ENCODE peak calls at places on chromosomes 6 and 20, in nine cellular contexts. One of them, this sample, is unnamed.

GRCh38 chr6:89840538-89840937 is 10.9 kb downstream of the CASP8AP2 start:
- DNase-seq in stimulated activated CD4-positive, alpha-beta T cell treated with anti-CD3 and anti-CD28 coated beads, TNF-alpha, amount 100 ng/mL, for 4 hours: no peak
- DNase-seq in Right ventricle myocardium superior: no peak
- DNase-seq in NCI-H1694 treated with DMSO at 0.1 percent for 48 hours: no peak
- DNase-seq in H54: no peak
- DNase-seq in T-helper 2 cell: no peak
- DNase-seq in central memory CD4-positive, alpha-beta T cell: no peak
- DNase-seq in epithelial cell of esophagus: no peak
- DNase-seq in SHP77 treated with DMSO at 0.1 percent for 48 hours: no peak
- DNase-seq in this sample: no peak

GRCh38 chr6:37658121-37658520 is 39.6 kb downstream of the MDGA1 start:
- DNase-seq in central memory CD4-positive, alpha-beta T cell: no peak
- DNase-seq in SHP77 treated with DMSO at 0.1 percent for 48 hours: no peak
- DNase-seq in NCI-H1694 treated with DMSO at 0.1 percent for 48 hours: no peak
- DNase-seq in epithelial cell of esophagus: no peak
- DNase-seq in Right ventricle myocardium superior: no peak
- DNase-seq in stimulated activated CD4-positive, alpha-beta T cell treated with anti-CD3 and anti-CD28 coated beads, TNF-alpha, amount 100 ng/mL, for 4 hours: no peak
- DNase-seq in H54: no peak
- DNase-seq in T-helper 2 cell: no peak
- DNase-seq in this sample: no peak

GRCh38 chr6:90859056-90859455 is 272.2 kb upstream of the MAP3K7 start:
- DNase-seq in SHP77 treated with DMSO at 0.1 percent for 48 hours: no peak
- DNase-seq in T-helper 2 cell: no peak
- DNase-seq in stimulated activated CD4-positive, alpha-beta T cell treated with anti-CD3 and anti-CD28 coated beads, TNF-alpha, amount 100 ng/mL, for 4 hours: no peak
- DNase-seq in NCI-H1694 treated with DMSO at 0.1 percent for 48 hours: no peak
- DNase-seq in epithelial cell of esophagus: no peak
- DNase-seq in Right ventricle myocardium superior: no peak
- DNase-seq in H54: no peak
- DNase-seq in central memory CD4-positive, alpha-beta T cell: no peak
- DNase-seq in this sample: no peak

GRCh38 chr6:165931675-165932074 is 236.0 kb downstream of the TBXT start:
- DNase-seq in stimulated activated CD4-positive, alpha-beta T cell treated with anti-CD3 and anti-CD28 coated beads, TNF-alpha, amount 100 ng/mL, for 4 hours: no peak
- DNase-seq in SHP77 treated with DMSO at 0.1 percent for 48 hours: no peak
- DNase-seq in H54: no peak
- DNase-seq in NCI-H1694 treated with DMSO at 0.1 percent for 48 hours: no peak
- DNase-seq in central memory CD4-positive, alpha-beta T cell: no peak
- DNase-seq in Right ventricle myocardium superior: no peak
- DNase-seq in epithelial cell of esophagus: no peak
- DNase-seq in T-helper 2 cell: no peak
- DNase-seq in this sample: no peak

GRCh38 chr6:80214436-80215022 is 108.1 kb downstream of the BCKDHB start:
- DNase-seq in Right ventricle myocardium superior: no peak
- DNase-seq in H54: peak
- DNase-seq in stimulated activated CD4-positive, alpha-beta T cell treated with anti-CD3 and anti-CD28 coated beads, TNF-alpha, amount 100 ng/mL, for 4 hours: no peak
- DNase-seq in epithelial cell of esophagus: peak
- DNase-seq in SHP77 treated with DMSO at 0.1 percent for 48 hours: peak
- DNase-seq in T-helper 2 cell: no peak
- DNase-seq in central memory CD4-positive, alpha-beta T cell: no peak
- DNase-seq in NCI-H1694 treated with DMSO at 0.1 percent for 48 hours: peak
- DNase-seq in this sample: peak

GRCh38 chr6:3764516-3765333 is 13.2 kb upstream of the PXDC1 start:
- DNase-seq in epithelial cell of esophagus: no peak
- DNase-seq in T-helper 2 cell: no peak
- DNase-seq in Right ventricle myocardium superior: no peak
- DNase-seq in SHP77 treated with DMSO at 0.1 percent for 48 hours: no peak
- DNase-seq in stimulated activated CD4-positive, alpha-beta T cell treated with anti-CD3 and anti-CD28 coated beads, TNF-alpha, amount 100 ng/mL, for 4 hours: no peak
- DNase-seq in NCI-H1694 treated with DMSO at 0.1 percent for 48 hours: no peak
- DNase-seq in H54: no peak
- DNase-seq in central memory CD4-positive, alpha-beta T cell: no peak
- DNase-seq in this sample: no peak

GRCh38 chr6:29617782-29618557 is 15.0 kb downstream of the GABBR1 start:
- DNase-seq in stimulated activated CD4-positive, alpha-beta T cell treated with anti-CD3 and anti-CD28 coated beads, TNF-alpha, amount 100 ng/mL, for 4 hours: no peak
- DNase-seq in H54: no peak
- DNase-seq in SHP77 treated with DMSO at 0.1 percent for 48 hours: no peak
- DNase-seq in Right ventricle myocardium superior: no peak
- DNase-seq in central memory CD4-positive, alpha-beta T cell: no peak
- DNase-seq in T-helper 2 cell: no peak
- DNase-seq in NCI-H1694 treated with DMSO at 0.1 percent for 48 hours: no peak
- DNase-seq in epithelial cell of esophagus: no peak
- DNase-seq in this sample: no peak

GRCh38 chr6:79570802-79571367 is 33.7 kb upstream of the LCA5 start:
- DNase-seq in central memory CD4-positive, alpha-beta T cell: peak
- DNase-seq in H54: no peak
- DNase-seq in SHP77 treated with DMSO at 0.1 percent for 48 hours: peak
- DNase-seq in stimulated activated CD4-positive, alpha-beta T cell treated with anti-CD3 and anti-CD28 coated beads, TNF-alpha, amount 100 ng/mL, for 4 hours: no peak
- DNase-seq in T-helper 2 cell: peak
- DNase-seq in NCI-H1694 treated with DMSO at 0.1 percent for 48 hours: peak
- DNase-seq in epithelial cell of esophagus: peak
- DNase-seq in Right ventricle myocardium superior: no peak
- DNase-seq in this sample: peak

GRCh38 chr6:116010400-116011095 is 50.1 kb downstream of the FRK start:
- DNase-seq in SHP77 treated with DMSO at 0.1 percent for 48 hours: peak
- DNase-seq in T-helper 2 cell: no peak
- DNase-seq in Right ventricle myocardium superior: peak
- DNase-seq in H54: no peak
- DNase-seq in epithelial cell of esophagus: peak
- DNase-seq in central memory CD4-positive, alpha-beta T cell: peak
- DNase-seq in NCI-H1694 treated with DMSO at 0.1 percent for 48 hours: peak
- DNase-seq in stimulated activated CD4-positive, alpha-beta T cell treated with anti-CD3 and anti-CD28 coated beads, TNF-alpha, amount 100 ng/mL, for 4 hours: no peak
- DNase-seq in this sample: no peak

GRCh38 chr6:35601331-35602132 is 87.2 kb downstream of the FKBP5 start:
- DNase-seq in T-helper 2 cell: peak
- DNase-seq in central memory CD4-positive, alpha-beta T cell: peak
- DNase-seq in SHP77 treated with DMSO at 0.1 percent for 48 hours: no peak
- DNase-seq in stimulated activated CD4-positive, alpha-beta T cell treated with anti-CD3 and anti-CD28 coated beads, TNF-alpha, amount 100 ng/mL, for 4 hours: no peak
- DNase-seq in NCI-H1694 treated with DMSO at 0.1 percent for 48 hours: no peak
- DNase-seq in H54: no peak
- DNase-seq in epithelial cell of esophagus: peak
- DNase-seq in Right ventricle myocardium superior: peak
- DNase-seq in this sample: no peak

GRCh38 chr6:154542747-154543146 is 32.3 kb upstream of the CNKSR3 start:
- DNase-seq in Right ventricle myocardium superior: no peak
- DNase-seq in stimulated activated CD4-positive, alpha-beta T cell treated with anti-CD3 and anti-CD28 coated beads, TNF-alpha, amount 100 ng/mL, for 4 hours: no peak
- DNase-seq in NCI-H1694 treated with DMSO at 0.1 percent for 48 hours: no peak
- DNase-seq in SHP77 treated with DMSO at 0.1 percent for 48 hours: no peak
- DNase-seq in central memory CD4-positive, alpha-beta T cell: no peak
- DNase-seq in T-helper 2 cell: no peak
- DNase-seq in H54: no peak
- DNase-seq in epithelial cell of esophagus: no peak
- DNase-seq in this sample: no peak

GRCh38 chr6:12012566-12013367 is 655 bp downstream of the HIVEP1 start:
- DNase-seq in SHP77 treated with DMSO at 0.1 percent for 48 hours: peak
- DNase-seq in central memory CD4-positive, alpha-beta T cell: peak
- DNase-seq in stimulated activated CD4-positive, alpha-beta T cell treated with anti-CD3 and anti-CD28 coated beads, TNF-alpha, amount 100 ng/mL, for 4 hours: peak
- DNase-seq in H54: peak
- DNase-seq in epithelial cell of esophagus: peak
- DNase-seq in Right ventricle myocardium superior: peak
- DNase-seq in NCI-H1694 treated with DMSO at 0.1 percent for 48 hours: peak
- DNase-seq in T-helper 2 cell: peak
- DNase-seq in this sample: peak

GRCh38 chr20:48606117-48606840 is 221.5 kb downstream of the PREX1 start:
- DNase-seq in stimulated activated CD4-positive, alpha-beta T cell treated with anti-CD3 and anti-CD28 coated beads, TNF-alpha, amount 100 ng/mL, for 4 hours: no peak
- DNase-seq in Right ventricle myocardium superior: no peak
- DNase-seq in H54: no peak
- DNase-seq in NCI-H1694 treated with DMSO at 0.1 percent for 48 hours: no peak
- DNase-seq in SHP77 treated with DMSO at 0.1 percent for 48 hours: no peak
- DNase-seq in central memory CD4-positive, alpha-beta T cell: no peak
- DNase-seq in epithelial cell of esophagus: no peak
- DNase-seq in T-helper 2 cell: no peak
- DNase-seq in this sample: no peak

GRCh38 chr6:43269273-43270007 is 26.2 kb downstream of the TTBK1 start:
- DNase-seq in Right ventricle myocardium superior: peak
- DNase-seq in stimulated activated CD4-positive, alpha-beta T cell treated with anti-CD3 and anti-CD28 coated beads, TNF-alpha, amount 100 ng/mL, for 4 hours: no peak
- DNase-seq in central memory CD4-positive, alpha-beta T cell: peak
- DNase-seq in T-helper 2 cell: peak
- DNase-seq in SHP77 treated with DMSO at 0.1 percent for 48 hours: no peak
- DNase-seq in NCI-H1694 treated with DMSO at 0.1 percent for 48 hours: no peak
- DNase-seq in H54: no peak
- DNase-seq in epithelial cell of esophagus: no peak
- DNase-seq in this sample: no peak

GRCh38 chr6:3468585-3468984 is 11.7 kb upstream of the SLC22A23 start:
- DNase-seq in NCI-H1694 treated with DMSO at 0.1 percent for 48 hours: no peak
- DNase-seq in Right ventricle myocardium superior: no peak
- DNase-seq in SHP77 treated with DMSO at 0.1 percent for 48 hours: no peak
- DNase-seq in central memory CD4-positive, alpha-beta T cell: no peak
- DNase-seq in T-helper 2 cell: no peak
- DNase-seq in H54: no peak
- DNase-seq in stimulated activated CD4-positive, alpha-beta T cell treated with anti-CD3 and anti-CD28 coated beads, TNF-alpha, amount 100 ng/mL, for 4 hours: no peak
- DNase-seq in epithelial cell of esophagus: peak
- DNase-seq in this sample: no peak